ENCODE peak calls at places on chromosomes 5 and 9, in five cellular contexts. M is IMR-90, Y is AG04450, C is neuronal stem cell, L is heart right ventricle. R is an unnamed sample.

GRCh38 chr9:86246752-86247161 is 12.7 kb downstream of the C9orf153 start:
- DNase-seq in Y (no peak), M (no peak), C (no peak), L (peak; percentile 66), R (no peak)

GRCh38 chr5:105687493-105687892 is 1983.2 kb downstream of the EFNA5 start:
- DNase-seq in Y (no peak), M (no peak), C (no peak), L (no peak), R (no peak)

GRCh38 chr9:27377811-27378345 is 80.9 kb upstream of the EQTN start:
- DNase-seq in L (no peak), M (no peak), Y (no peak), C (no peak), R (no peak)

GRCh38 chr9:107481035-107481434 is 8.5 kb downstream of the KLF4 start:
- DNase-seq in L (no peak), M (no peak), C (no peak), Y (no peak), R (no peak)

GRCh38 chr5:151384106-151384505 is 36.7 kb upstream of the SLC36A2 start:
- DNase-seq in L (no peak), M (peak; percentile 5), Y (no peak), C (no peak), R (no peak)

GRCh38 chr9:93567271-93567959 is 9.0 kb upstream of the PHF2 start:
- DNase-seq in Y (no peak), C (no peak), M (no peak), L (no peak), R (no peak)

GRCh38 chr5:16741007-16741406 is 124.2 kb upstream of the RETREG1 start:
- DNase-seq in M (peak; percentile 43), L (no peak), Y (no peak), C (no peak), R (no peak)

GRCh38 chr9:31140316-31140715 is 1244.1 kb upstream of the ACO1 start:
- DNase-seq in C (no peak), L (no peak), Y (no peak), M (no peak), R (no peak)

GRCh38 chr5:28265877-28266276 is 1227.5 kb upstream of the CDH9 start:
- DNase-seq in L (no peak), C (no peak), Y (no peak), M (no peak), R (no peak)

GRCh38 chr9:17462869-17463464 is 115.9 kb upstream of the SH3GL2 start:
- DNase-seq in C (peak; percentile 47), Y (peak; percentile 45), L (peak; percentile 27), M (peak; percentile 78), R (peak; percentile 2)

GRCh38 chr5:10689391-10690081 is 71.5 kb downstream of the DAP start:
- DNase-seq in Y (no peak), L (no peak), M (peak; percentile 46), C (peak; percentile 33), R (no peak)

GRCh38 chr5:136242611-136243010 is 49.6 kb upstream of the SMIM32 start:
- DNase-seq in Y (no peak), L (no peak), M (no peak), C (no peak), R (no peak)

GRCh38 chr9:5791870-5792269 is 41.0 kb downstream of the ERMP1 start:
- DNase-seq in M (no peak), L (no peak), Y (no peak), C (no peak), R (no peak)

GRCh38 chr5:96823900-96824351 is 16.2 kb upstream of the ERAP1 start:
- DNase-seq in Y (no peak), C (no peak), M (peak; percentile 87), L (no peak), R (no peak)

GRCh38 chr9:97696025-97696822 is 916 bp downstream of the XPA start:
- DNase-seq in M (peak; percentile 24), Y (no peak), L (no peak), C (no peak), R (no peak)

GRCh38 chr5:64807505-64807904 is 38.8 kb downstream of the CWC27 start:
- DNase-seq in Y (peak; percentile 27), M (peak; percentile 80), C (no peak), L (no peak), R (no peak)

GRCh38 chr9:113646491-113646890 is 183.0 kb downstream of the RGS3 start:
- DNase-seq in C (no peak), L (no peak), Y (no peak), M (no peak), R (no peak)

GRCh38 chr5:91272858-91273257 is 110.3 kb downstream of the ARRDC3 start:
- DNase-seq in C (no peak), M (peak; percentile 69), Y (no peak), L (no peak), R (no peak)

GRCh38 chr9:81759680-81760215 is 70.4 kb upstream of the TLE1 start:
- DNase-seq in L (peak; percentile 30), C (no peak), Y (peak; percentile 88), M (peak; percentile 99), R (no peak)

GRCh38 chr9:84317563-84317962 is 23.0 kb downstream of the SLC28A3 start:
- DNase-seq in Y (no peak), M (no peak), C (no peak), L (no peak), R (no peak)

GRCh38 chr5:39198080-39198479 is 21.3 kb downstream of the FYB1 start:
- DNase-seq in L (no peak), Y (no peak), C (no peak), M (no peak), R (no peak)

GRCh38 chr9:130483281-130483949 is 38.7 kb downstream of the ASS1 start:
- DNase-seq in L (no peak), M (no peak), Y (no peak), C (no peak), R (no peak)

GRCh38 chr5:179699640-179700298 is 1.0 kb downstream of the CANX start:
- DNase-seq in C (no peak), Y (no peak), M (peak; percentile 36), L (peak; percentile 14), R (no peak)

GRCh38 chr9:89022071-89022721 is 30.9 kb downstream of the S1PR3 start:
- DNase-seq in L (no peak), C (no peak), Y (no peak), M (peak; percentile 26), R (no peak)

DNA sequence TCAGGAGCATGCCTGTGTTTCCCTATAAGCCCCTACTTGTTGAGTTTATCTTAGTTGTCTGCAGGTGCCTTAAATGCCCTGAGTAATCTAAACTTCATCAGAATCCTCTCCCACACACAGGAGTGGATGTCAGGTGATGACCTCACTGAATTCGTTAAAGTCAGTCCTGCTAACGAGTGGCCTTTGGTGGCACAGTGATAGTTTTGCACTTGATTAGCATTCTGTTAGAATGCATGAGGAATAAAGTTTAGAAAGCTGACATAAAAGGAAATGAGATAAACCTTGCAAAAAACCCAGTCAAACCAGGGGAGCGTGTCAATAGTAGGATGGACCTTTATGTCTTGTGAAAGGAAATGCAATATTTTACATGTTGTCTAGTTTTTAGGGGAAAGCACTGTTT is 4.5 kb downstream of the TRIM32 start:
- DNase-seq in L (no peak), C (no peak), Y (no peak), M (no peak), R (no peak)
- H3K27ac ChIP-seq in L (no peak overlapping the region), C (no peak overlapping the region), Y (no peak overlapping the region), M (no peak overlapping the region), R (no peak overlapping the region)

GRCh38 chr9:133783331-133783731 is 45.2 kb upstream of the SARDH start:
- DNase-seq in L (no peak), M (no peak), C (no peak), Y (no peak), R (no peak)
- H3K27ac ChIP-seq in L (no peak overlapping the region), M (no peak overlapping the region), C (no peak overlapping the region), Y (no peak overlapping the region), R (no peak overlapping the region)

GRCh38 chr5:60338846-60339245 is 361.1 kb downstream of the DEPDC1B start:
- DNase-seq in L (no peak), M (no peak), Y (no peak), C (no peak), R (no peak)

GRCh38 chr5:60343102-60343501 is 356.9 kb downstream of the DEPDC1B start:
- DNase-seq in L (no peak), C (no peak), M (no peak), Y (no peak), R (no peak)

GRCh38 chr5:60340326-60340725 is 359.6 kb downstream of the DEPDC1B start:
- DNase-seq in C (no peak), Y (no peak), L (no peak), M (no peak), R (no peak)

GRCh38 chr5:60340965-60341471 is 358.9 kb downstream of the DEPDC1B start:
- DNase-seq in L (no peak), M (no peak), C (no peak), Y (no peak), R (no peak)

DNA sequence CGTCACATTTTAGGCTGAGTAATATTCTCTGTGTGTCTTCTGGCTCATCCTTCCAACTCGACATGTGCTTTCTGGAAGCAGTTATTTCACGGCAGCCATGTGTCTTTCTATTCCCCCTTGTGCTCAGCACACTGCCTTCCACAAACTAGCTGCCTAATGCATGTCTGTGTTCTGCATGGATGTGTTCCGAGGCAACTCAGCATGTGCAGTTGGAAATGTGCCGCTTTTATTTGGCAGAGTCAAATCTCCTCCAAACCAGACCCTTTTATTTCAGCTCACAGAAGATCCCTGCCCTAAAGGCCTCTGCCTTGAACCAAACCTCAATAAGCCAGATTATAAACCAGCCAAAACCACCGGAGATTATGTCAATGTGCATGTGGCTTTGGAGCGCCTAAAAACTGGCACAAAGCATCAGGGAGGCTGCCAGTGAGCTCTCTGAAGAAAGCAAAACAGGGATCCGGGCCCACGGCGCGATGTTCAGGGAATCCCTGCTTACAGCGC is 360.2 kb downstream of the DEPDC1B start:
- DNase-seq in C (no peak), M (no peak), Y (no peak), L (peak; percentile 16), R (peak; percentile 39)
- H3K27ac ChIP-seq in C (no peak overlapping the region), M (no peak overlapping the region), Y (no peak overlapping the region), L (no peak overlapping the region), R (peak overlapping the region; percentile 32)

GRCh38 chr5:141345327-141345726 is 1.7 kb downstream of the PCDHGA3 start:
- DNase-seq in Y (no peak), L (no peak), M (no peak), C (no peak), R (no peak)
- H3K27ac ChIP-seq in Y (no peak overlapping the region), L (no peak overlapping the region), M (no peak overlapping the region), C (no peak overlapping the region), R (no peak overlapping the region)

R was measured in caudate nucleus.